ENCODE peak calls at places on chromosome X, in eight cellular contexts. O is NCI-H1048; H is nephron progenitor cell; X is NCI-H2107; Z is LoVo; A is NCI-H345; K is stimulated activated CD4-positive, alpha-beta T cell treated with anti-CD3 and anti-CD28 coated beads, Interleukin-15, amount 100 ng/mL, for 1 hour; S is skeletal muscle cell. P is an unnamed sample.

GRCh38 chrX:46961574-46962279 is 49.5 kb downstream of the JADE3 start:
- DNase-seq in O (no peak), H (no peak), X (peak), Z (no peak), A (no peak), K (no peak), S (no peak), P (peak)

GRCh38 chrX:23732704-23733103 is 10.4 kb downstream of the ACOT9 start:
- DNase-seq in O (no peak), H (no peak), X (no peak), Z (no peak), A (no peak), K (no peak), S (no peak), P (no peak)

GRCh38 chrX:133468081-133468480 is 52.8 kb upstream of the GPC4 start:
- DNase-seq in O (no peak), H (no peak), X (no peak), Z (no peak), A (no peak), K (no peak), S (no peak), P (no peak)

GRCh38 chrX:87299563-87300160 is 217.9 kb upstream of the KLHL4 start:
- DNase-seq in O (no peak), H (peak), X (no peak), Z (peak), A (peak), K (no peak), S (no peak), P (no peak)

GRCh38 chrX:131729295-131729694 is 185.4 kb downstream of the OR13H1 start:
- DNase-seq in O (no peak), H (no peak), X (no peak), Z (no peak), A (no peak), K (no peak), S (no peak), P (no peak)

GRCh38 chrX:111868726-111869638 is 7.0 kb upstream of the TRPC5OS start:
- DNase-seq in O (no peak), H (no peak), X (no peak), Z (no peak), A (no peak), K (no peak), S (no peak), P (no peak)

GRCh38 chrX:154478728-154479622 is at the start of gene LAGE3:
- DNase-seq in O (peak), H (peak), X (peak), Z (peak), A (peak), K (peak), S (peak), P (no peak)

GRCh38 chrX:149513713-149514427 is 8.8 kb upstream of the IDS start:
- DNase-seq in O (no peak), H (no peak), X (no peak), Z (no peak), A (no peak), K (no peak), S (no peak), P (no peak)

GRCh38 chrX:96027363-96027894 is 657.2 kb upstream of the DIAPH2 start:
- DNase-seq in O (no peak), H (no peak), X (no peak), Z (no peak), A (no peak), K (no peak), S (peak), P (no peak)

GRCh38 chrX:22345884-22346283 is 73.2 kb downstream of the CBLL2 start:
- DNase-seq in O (no peak), H (no peak), X (no peak), Z (no peak), A (no peak), K (no peak), S (no peak), P (no peak)

GRCh38 chrX:15469613-15470012 is 23.5 kb downstream of the PIR start:
- DNase-seq in O (no peak), H (no peak), X (no peak), Z (no peak), A (no peak), K (no peak), S (no peak), P (no peak)

GRCh38 chrX:154370882-154371770 is 3.3 kb downstream of the FLNA start:
- DNase-seq in O (peak), H (peak), X (peak), Z (peak), A (peak), K (peak), S (peak), P (peak)

GRCh38 chrX:21738145-21738949 is 19.6 kb downstream of the SMPX start:
- DNase-seq in O (no peak), H (peak), X (peak), Z (no peak), A (peak), K (no peak), S (no peak), P (peak)

GRCh38 chrX:36897690-36898089 is 110.5 kb upstream of the FAM47C start:
- DNase-seq in O (no peak), H (no peak), X (no peak), Z (no peak), A (no peak), K (no peak), S (no peak), P (no peak)

GRCh38 chrX:139795196-139795595 is 87.2 kb upstream of the MCF2 start:
- DNase-seq in O (no peak), H (no peak), X (no peak), Z (no peak), A (no peak), K (no peak), S (no peak), P (no peak)